ENCODE peak calls at places on chromosomes 11 and 22, in seven cellular contexts. One of them, this sample, is unnamed.

GRCh38 chr22:31082606-31083376 is 1.7 kb downstream of the SMTN start:
- DNase-seq in fibroblast of pulmonary artery: peak; percentile 81
- DNase-seq in transverse colon: peak; percentile 89
- DNase-seq in lung: peak; percentile 61
- DNase-seq in right atrium auricular region: peak; percentile 83
- DNase-seq in heart left ventricle: peak; percentile 85
- DNase-seq in psoas muscle: peak; percentile 67
- DNase-seq in this sample: peak; percentile 75

GRCh38 chr11:64123102-64123434 is 42.8 kb downstream of the MACROD1 start:
- DNase-seq in lung: peak; percentile 78
- DNase-seq in heart left ventricle: peak; percentile 59
- DNase-seq in right atrium auricular region: no peak
- DNase-seq in transverse colon: peak; percentile 17
- DNase-seq in psoas muscle: peak; percentile 74
- DNase-seq in fibroblast of pulmonary artery: no peak
- DNase-seq in this sample: no peak

GRCh38 chr22:39699631-39700348 is 129.2 kb downstream of the CACNA1I start:
- DNase-seq in right atrium auricular region: no peak
- DNase-seq in heart left ventricle: no peak
- DNase-seq in psoas muscle: no peak
- DNase-seq in fibroblast of pulmonary artery: no peak
- DNase-seq in transverse colon: no peak
- DNase-seq in lung: no peak
- DNase-seq in this sample: no peak

GRCh38 chr22:17318817-17319216 is 50.4 kb upstream of the CECR2 start:
- DNase-seq in heart left ventricle: no peak
- DNase-seq in fibroblast of pulmonary artery: no peak
- DNase-seq in right atrium auricular region: no peak
- DNase-seq in lung: peak; percentile 37
- DNase-seq in transverse colon: no peak
- DNase-seq in psoas muscle: no peak
- DNase-seq in this sample: no peak

GRCh38 chr11:69646493-69647201 is 5.7 kb downstream of the CCND1 start:
- DNase-seq in right atrium auricular region: no peak
- DNase-seq in fibroblast of pulmonary artery: no peak
- DNase-seq in lung: no peak
- DNase-seq in psoas muscle: no peak
- DNase-seq in transverse colon: no peak
- DNase-seq in heart left ventricle: no peak
- DNase-seq in this sample: no peak

GRCh38 chr11:130237282-130238006 is 77.3 kb downstream of the ZBTB44 start:
- DNase-seq in lung: no peak
- DNase-seq in fibroblast of pulmonary artery: no peak
- DNase-seq in transverse colon: no peak
- DNase-seq in psoas muscle: no peak
- DNase-seq in heart left ventricle: no peak
- DNase-seq in right atrium auricular region: no peak
- DNase-seq in this sample: no peak

GRCh38 chr11:64620286-64620962 is 29.4 kb downstream of the SLC22A12 start:
- DNase-seq in right atrium auricular region: no peak
- DNase-seq in heart left ventricle: no peak
- DNase-seq in fibroblast of pulmonary artery: peak; percentile 11
- DNase-seq in transverse colon: peak; percentile 35
- DNase-seq in psoas muscle: no peak
- DNase-seq in lung: no peak
- DNase-seq in this sample: peak; percentile 13

GRCh38 chr11:129374993-129375721 is 491 bp upstream of the BARX2 start:
- DNase-seq in fibroblast of pulmonary artery: no peak
- DNase-seq in heart left ventricle: no peak
- DNase-seq in lung: no peak
- DNase-seq in transverse colon: peak; percentile 71
- DNase-seq in psoas muscle: peak; percentile 66
- DNase-seq in right atrium auricular region: no peak
- DNase-seq in this sample: no peak

GRCh38 chr11:123203934-123204333 is 8.9 kb upstream of the CLMP start:
- DNase-seq in fibroblast of pulmonary artery: no peak
- DNase-seq in right atrium auricular region: no peak
- DNase-seq in transverse colon: no peak
- DNase-seq in heart left ventricle: no peak
- DNase-seq in lung: no peak
- DNase-seq in psoas muscle: no peak
- DNase-seq in this sample: no peak

GRCh38 chr22:37244114-37244921 is at the start of gene RAC2:
- DNase-seq in fibroblast of pulmonary artery: peak; percentile 83
- DNase-seq in heart left ventricle: peak; percentile 77
- DNase-seq in transverse colon: peak; percentile 92
- DNase-seq in psoas muscle: peak; percentile 60
- DNase-seq in lung: peak; percentile 82
- DNase-seq in right atrium auricular region: peak; percentile 63
- DNase-seq in this sample: peak; percentile 58

GRCh38 chr22:49764151-49764581 is 63.5 kb downstream of the BRD1 start:
- DNase-seq in fibroblast of pulmonary artery: no peak
- DNase-seq in transverse colon: peak; percentile 5
- DNase-seq in lung: no peak
- DNase-seq in psoas muscle: peak; percentile 7
- DNase-seq in heart left ventricle: no peak
- DNase-seq in right atrium auricular region: no peak
- DNase-seq in this sample: no peak

GRCh38 chr11:68090706-68091105 is 30.5 kb downstream of the CHKA start:
- DNase-seq in heart left ventricle: no peak
- DNase-seq in lung: no peak
- DNase-seq in fibroblast of pulmonary artery: peak; percentile 23
- DNase-seq in transverse colon: peak; percentile 43
- DNase-seq in psoas muscle: no peak
- DNase-seq in right atrium auricular region: no peak
- DNase-seq in this sample: no peak

GRCh38 chr11:72300268-72300667 is 56.3 kb upstream of the PHOX2A start:
- DNase-seq in right atrium auricular region: no peak
- DNase-seq in fibroblast of pulmonary artery: no peak
- DNase-seq in transverse colon: no peak
- DNase-seq in psoas muscle: no peak
- DNase-seq in lung: no peak
- DNase-seq in heart left ventricle: no peak
- DNase-seq in this sample: no peak

GRCh38 chr11:63961608-63962412 is 12.6 kb upstream of the COX8A start:
- DNase-seq in transverse colon: peak; percentile 20
- DNase-seq in right atrium auricular region: no peak
- DNase-seq in psoas muscle: peak; percentile 43
- DNase-seq in lung: peak; percentile 46
- DNase-seq in heart left ventricle: no peak
- DNase-seq in fibroblast of pulmonary artery: peak; percentile 43
- DNase-seq in this sample: peak; percentile 27

GRCh38 chr22:46336119-46337078 is 885 bp downstream of the TRMU start:
- DNase-seq in fibroblast of pulmonary artery: peak; percentile 15
- DNase-seq in right atrium auricular region: no peak
- DNase-seq in lung: no peak
- DNase-seq in psoas muscle: no peak
- DNase-seq in transverse colon: peak; percentile 33
- DNase-seq in heart left ventricle: no peak
- DNase-seq in this sample: peak; percentile 10

GRCh38 chr11:362642-363442 is 6.5 kb upstream of the B4GALNT4 start:
- DNase-seq in transverse colon: no peak
- DNase-seq in heart left ventricle: no peak
- DNase-seq in fibroblast of pulmonary artery: no peak
- DNase-seq in lung: no peak
- DNase-seq in right atrium auricular region: no peak
- DNase-seq in psoas muscle: no peak
- DNase-seq in this sample: no peak

GRCh38 chr11:67302571-67303131 is 679 bp upstream of the SSH3 start:
- DNase-seq in fibroblast of pulmonary artery: peak; percentile 35
- DNase-seq in right atrium auricular region: no peak
- DNase-seq in lung: peak; percentile 67
- DNase-seq in transverse colon: peak; percentile 69
- DNase-seq in heart left ventricle: peak; percentile 39
- DNase-seq in psoas muscle: no peak
- DNase-seq in this sample: no peak

GRCh38 chr11:61880050-61880449 is 11.3 kb downstream of the FADS3 start:
- DNase-seq in fibroblast of pulmonary artery: no peak
- DNase-seq in heart left ventricle: no peak
- DNase-seq in right atrium auricular region: no peak
- DNase-seq in psoas muscle: no peak
- DNase-seq in lung: no peak
- DNase-seq in transverse colon: no peak
- DNase-seq in this sample: no peak

GRCh38 chr11:61880454-61880853 is 10.9 kb downstream of the FADS3 start:
- DNase-seq in psoas muscle: no peak
- DNase-seq in fibroblast of pulmonary artery: no peak
- DNase-seq in lung: no peak
- DNase-seq in transverse colon: no peak
- DNase-seq in right atrium auricular region: no peak
- DNase-seq in heart left ventricle: no peak
- DNase-seq in this sample: no peak

GRCh38 chr11:61875698-61876097 is 15.6 kb downstream of the FADS3 start:
- DNase-seq in psoas muscle: no peak
- DNase-seq in lung: no peak
- DNase-seq in transverse colon: no peak
- DNase-seq in fibroblast of pulmonary artery: no peak
- DNase-seq in right atrium auricular region: no peak
- DNase-seq in heart left ventricle: no peak
- DNase-seq in this sample: no peak

GRCh38 chr11:61881397-61881796 is 9.9 kb downstream of the FADS3 start:
- DNase-seq in transverse colon: no peak
- DNase-seq in fibroblast of pulmonary artery: no peak
- DNase-seq in lung: no peak
- DNase-seq in right atrium auricular region: no peak
- DNase-seq in heart left ventricle: peak; percentile 53
- DNase-seq in psoas muscle: no peak
- DNase-seq in this sample: no peak

DNA sequence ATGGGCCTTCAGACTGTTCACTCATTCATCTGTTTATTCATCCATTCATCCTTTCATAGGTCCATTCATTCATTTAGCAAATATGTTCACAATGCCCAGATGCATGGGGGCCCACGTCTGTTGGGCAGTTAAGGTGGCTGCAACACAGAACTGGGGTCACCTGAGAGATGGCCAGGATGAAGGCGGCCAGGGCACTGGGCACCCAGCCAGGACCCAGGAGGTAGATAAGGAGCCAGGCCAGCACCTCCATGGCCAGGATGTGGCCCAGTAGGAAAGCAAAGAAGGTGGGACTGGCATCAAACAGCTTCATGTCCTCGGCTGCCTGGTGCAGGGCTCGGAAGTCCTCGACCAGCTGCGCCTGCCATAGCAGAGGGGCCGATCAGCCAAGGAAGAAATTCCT is 12.2 kb downstream of the FADS3 start:
- DNase-seq in fibroblast of pulmonary artery: no peak
- DNase-seq in psoas muscle: no peak
- DNase-seq in right atrium auricular region: no peak
- DNase-seq in lung: no peak
- DNase-seq in transverse colon: no peak
- DNase-seq in heart left ventricle: no peak
- DNase-seq in this sample: no peak
- H3K4me3 ChIP-seq in fibroblast of pulmonary artery: no peak overlapping the region
- H3K4me3 ChIP-seq in psoas muscle: no peak overlapping the region
- H3K4me3 ChIP-seq in right atrium auricular region: no peak overlapping the region
- H3K4me3 ChIP-seq in lung: no peak overlapping the region
- H3K4me3 ChIP-seq in transverse colon: no peak overlapping the region
- H3K4me3 ChIP-seq in heart left ventricle: no peak overlapping the region
- H3K4me3 ChIP-seq in this sample: no peak overlapping the region

GRCh38 chr11:119993732-119994131 is 144.2 kb downstream of the TRIM29 start:
- DNase-seq in transverse colon: peak; percentile 30
- DNase-seq in fibroblast of pulmonary artery: no peak
- DNase-seq in lung: no peak
- DNase-seq in psoas muscle: no peak
- DNase-seq in right atrium auricular region: no peak
- DNase-seq in heart left ventricle: no peak
- DNase-seq in this sample: no peak

GRCh38 chr11:120001161-120002135 is 136.5 kb downstream of the TRIM29 start:
- DNase-seq in fibroblast of pulmonary artery: no peak
- DNase-seq in transverse colon: no peak
- DNase-seq in heart left ventricle: no peak
- DNase-seq in lung: no peak
- DNase-seq in right atrium auricular region: no peak
- DNase-seq in psoas muscle: no peak
- DNase-seq in this sample: no peak

GRCh38 chr11:119995730-119996491 is 142.0 kb downstream of the TRIM29 start:
- DNase-seq in heart left ventricle: no peak
- DNase-seq in fibroblast of pulmonary artery: no peak
- DNase-seq in transverse colon: no peak
- DNase-seq in psoas muscle: no peak
- DNase-seq in right atrium auricular region: no peak
- DNase-seq in lung: no peak
- DNase-seq in this sample: no peak

GRCh38 chr11:119996556-119996955 is 141.4 kb downstream of the TRIM29 start:
- DNase-seq in lung: no peak
- DNase-seq in right atrium auricular region: no peak
- DNase-seq in psoas muscle: no peak
- DNase-seq in transverse colon: no peak
- DNase-seq in fibroblast of pulmonary artery: no peak
- DNase-seq in heart left ventricle: no peak
- DNase-seq in this sample: no peak

DNA sequence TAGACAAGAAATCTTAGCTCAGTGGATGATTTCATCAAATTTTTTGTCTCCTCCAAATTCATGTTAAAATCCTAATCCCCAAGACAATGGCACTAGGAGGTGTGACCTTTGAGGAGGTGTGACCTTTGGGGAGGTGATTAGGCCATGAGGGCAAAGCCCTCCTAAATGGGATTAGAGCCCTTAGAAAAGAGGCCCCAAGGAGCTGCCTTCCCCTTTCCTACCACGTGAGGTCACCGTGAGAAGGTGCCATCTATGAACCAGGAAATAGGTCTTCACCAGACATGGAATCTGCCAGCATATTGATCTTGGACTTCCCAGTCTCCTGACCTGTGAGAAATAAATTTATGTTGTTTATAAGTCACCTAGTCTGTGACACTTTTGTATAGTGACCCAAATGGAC is 138.7 kb downstream of the TRIM29 start:
- DNase-seq in lung: no peak
- DNase-seq in psoas muscle: no peak
- DNase-seq in fibroblast of pulmonary artery: no peak
- DNase-seq in right atrium auricular region: no peak
- DNase-seq in heart left ventricle: no peak
- DNase-seq in transverse colon: no peak
- DNase-seq in this sample: no peak
- TF ChIP-seq CTCF in lung: no peak
- TF ChIP-seq CTCF in psoas muscle: no peak
- TF ChIP-seq CTCF in fibroblast of pulmonary artery: no peak
- TF ChIP-seq CTCF in right atrium auricular region: no peak
- TF ChIP-seq CTCF in heart left ventricle: no peak
- TF ChIP-seq CTCF in transverse colon: no peak
- TF ChIP-seq CTCF in this sample: no peak

DNA sequence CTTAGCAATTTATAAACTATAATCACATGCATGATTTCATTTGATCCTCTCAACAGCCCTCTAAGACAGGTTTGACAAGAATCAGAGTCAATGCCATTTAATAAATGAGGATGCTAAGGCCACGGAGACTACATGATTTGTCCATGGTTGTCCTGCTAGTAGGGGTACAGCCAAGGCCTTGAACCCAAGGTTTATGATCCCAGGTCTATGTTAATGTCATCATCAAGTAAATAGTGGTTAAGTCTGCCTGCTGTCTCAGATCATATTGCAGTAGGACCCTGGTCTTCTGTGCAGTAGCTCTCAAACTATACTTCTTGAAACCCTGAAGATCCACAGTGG is 17.7 kb upstream of the SYTL2 start:
- DNase-seq in fibroblast of pulmonary artery: no peak
- DNase-seq in heart left ventricle: no peak
- DNase-seq in lung: no peak
- DNase-seq in psoas muscle: no peak
- DNase-seq in right atrium auricular region: no peak
- DNase-seq in transverse colon: no peak
- DNase-seq in this sample: no peak
- H3K4me3 ChIP-seq in fibroblast of pulmonary artery: no peak overlapping the region
- H3K4me3 ChIP-seq in heart left ventricle: no peak overlapping the region
- H3K4me3 ChIP-seq in lung: no peak overlapping the region
- H3K4me3 ChIP-seq in psoas muscle: no peak overlapping the region
- H3K4me3 ChIP-seq in right atrium auricular region: no peak overlapping the region
- H3K4me3 ChIP-seq in transverse colon: no peak overlapping the region
- H3K4me3 ChIP-seq in this sample: no peak overlapping the region

GRCh38 chr11:95739108-95739507 is 50.5 kb downstream of the FAM76B start:
- DNase-seq in right atrium auricular region: no peak
- DNase-seq in heart left ventricle: no peak
- DNase-seq in psoas muscle: no peak
- DNase-seq in lung: no peak
- DNase-seq in transverse colon: no peak
- DNase-seq in fibroblast of pulmonary artery: no peak
- DNase-seq in this sample: no peak
- TF ChIP-seq CTCF in right atrium auricular region: no peak
- TF ChIP-seq CTCF in heart left ventricle: no peak
- TF ChIP-seq CTCF in psoas muscle: no peak
- TF ChIP-seq CTCF in lung: no peak
- TF ChIP-seq CTCF in transverse colon: no peak
- TF ChIP-seq CTCF in fibroblast of pulmonary artery: peak; percentile 15
- TF ChIP-seq CTCF in this sample: peak; percentile 11

This sample was measured in fibroblast of the aortic adventitia.